ENCODE peak calls at places on chromosomes 16 and 17, in five cellular contexts. W is epithelial cell of esophagus, Z is H9, S is HCT116, C is GM20000. K is an unnamed sample.

GRCh38 chr17:79420318-79421243 is 190.3 kb downstream of the RBFOX3 start:
- DNase-seq in S (peak; percentile 26), Z (no peak), C (peak; percentile 41), W (no peak), K (peak; percentile 80)

GRCh38 chr17:35373984-35374765 is 754 bp upstream of the SLFN11 start:
- DNase-seq in C (peak; percentile 25), S (no peak), Z (peak; percentile 58), W (peak; percentile 12), K (peak; percentile 80)

GRCh38 chr16:28063611-28064061 is at the start of gene GSG1L:
- DNase-seq in S (no peak), C (peak; percentile 61), Z (no peak), W (no peak), K (no peak)

GRCh38 chr16:14362774-14363371 is 267.2 kb downstream of the PARN start:
- DNase-seq in W (peak; percentile 36), C (no peak), S (no peak), Z (no peak), K (no peak)

GRCh38 chr17:2398655-2399571 is 1.9 kb downstream of the MNT start:
- DNase-seq in Z (peak; percentile 89), S (no peak), C (peak; percentile 58), W (peak; percentile 77), K (peak; percentile 78)

GRCh38 chr17:49555495-49556018 is 20.1 kb upstream of the NXPH3 start:
- DNase-seq in C (peak; percentile 5), W (no peak), S (no peak), Z (peak; percentile 25), K (no peak)

GRCh38 chr17:83194189-83194565 is 114.8 kb downstream of the METRNL start:
- DNase-seq in W (no peak), Z (no peak), S (no peak), C (no peak), K (no peak)

GRCh38 chr17:77829871-77830799 is 128.4 kb upstream of the TNRC6C start:
- DNase-seq in W (no peak), C (no peak), Z (no peak), S (no peak), K (no peak)

GRCh38 chr17:58120195-58120822 is 27.9 kb upstream of the OR4D1 start:
- DNase-seq in W (peak; percentile 81), S (peak; percentile 33), Z (peak; percentile 78), C (peak; percentile 39), K (peak; percentile 66)

GRCh38 chr17:51050291-51051033 is 70.2 kb downstream of the SPAG9 start:
- DNase-seq in S (no peak), W (peak; percentile 91), C (peak; percentile 58), Z (no peak), K (no peak)

GRCh38 chr17:10025976-10026785 is 121.1 kb upstream of the RCVRN start:
- DNase-seq in Z (peak; percentile 56), C (no peak), S (no peak), W (no peak), K (no peak)

GRCh38 chr17:4900231-4901107 is 1.1 kb downstream of the C17orf107 start:
- DNase-seq in Z (peak; percentile 94), W (no peak), C (peak; percentile 59), S (no peak), K (peak; percentile 68)

GRCh38 chr17:41683441-41684007 is 5.2 kb upstream of the EIF1 start:
- DNase-seq in W (no peak), C (no peak), S (no peak), Z (no peak), K (no peak)

GRCh38 chr16:11639925-11640899 is 28.0 kb upstream of the SNN start:
- DNase-seq in S (peak; percentile 63), Z (peak; percentile 70), C (no peak), W (peak; percentile 97), K (no peak)

GRCh38 chr16:369275-369865 is 968 bp downstream of the MRPL28 start:
- DNase-seq in S (no peak), Z (no peak), W (no peak), C (no peak), K (no peak)

GRCh38 chr17:37373530-37374159 is 2.1 kb upstream of the C17orf78 start:
- DNase-seq in W (peak; percentile 89), C (peak; percentile 81), Z (peak; percentile 89), S (peak; percentile 76), K (peak; percentile 86)

GRCh38 chr17:57750109-57750845 is 5.2 kb upstream of the CCDC182 start:
- DNase-seq in W (no peak), Z (no peak), C (no peak), S (no peak), K (no peak)

GRCh38 chr16:88775825-88776224 is 9.2 kb downstream of the PIEZO1 start:
- DNase-seq in Z (no peak), S (no peak), W (no peak), C (no peak), K (no peak)

DNA sequence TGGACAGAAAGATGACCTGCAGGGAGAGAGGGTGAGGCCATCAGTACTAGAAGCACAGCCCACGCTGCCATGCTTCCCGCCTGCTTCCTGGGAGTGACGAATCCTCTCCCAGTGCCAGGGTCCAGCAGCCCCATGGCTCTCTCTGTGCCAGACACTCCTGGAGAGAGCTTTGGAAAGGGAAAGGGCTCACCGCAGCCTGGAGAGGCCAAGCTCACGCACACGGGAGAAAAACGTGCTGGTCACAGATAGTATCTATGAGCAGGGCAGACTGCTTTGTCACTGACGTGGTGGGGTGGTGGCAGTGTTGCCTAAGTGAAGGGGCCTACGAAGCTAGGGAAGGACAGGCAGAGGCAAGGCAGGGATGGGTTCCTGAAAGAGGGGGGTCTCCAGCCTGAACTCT is 5.4 kb downstream of the WBP2 start:
- DNase-seq in S (no peak), Z (no peak), C (no peak), W (no peak), K (no peak)
- TF ChIP-seq CTCF in S (no peak), Z (no peak), C (no peak), W (no peak), K (no peak)

DNA sequence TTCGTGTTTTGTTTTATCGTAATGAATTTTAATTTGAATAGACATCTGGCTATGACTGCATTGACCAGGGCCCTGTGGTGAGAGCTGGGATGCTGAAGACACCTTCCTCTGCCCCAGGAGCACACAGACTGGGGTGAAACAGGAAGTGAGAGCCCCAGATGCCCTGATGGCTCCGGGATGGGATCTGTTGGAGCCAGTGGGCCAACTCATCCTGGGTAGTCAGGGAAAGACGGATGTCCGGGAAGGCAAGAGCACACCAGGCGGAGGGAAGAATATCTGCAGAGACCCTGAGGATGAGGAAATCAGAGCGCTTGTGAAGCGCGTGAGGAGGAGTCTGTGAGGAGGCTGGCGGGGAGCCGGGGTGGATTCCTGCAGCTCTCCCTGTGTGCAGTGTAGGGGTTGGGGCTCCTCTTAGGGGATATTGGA is 71.5 kb upstream of the LGALS9 start:
- DNase-seq in Z (no peak), W (no peak), C (no peak), S (no peak), K (no peak)
- TF ChIP-seq CTCF in Z (no peak), W (no peak), C (no peak), S (no peak), K (no peak)

DNA sequence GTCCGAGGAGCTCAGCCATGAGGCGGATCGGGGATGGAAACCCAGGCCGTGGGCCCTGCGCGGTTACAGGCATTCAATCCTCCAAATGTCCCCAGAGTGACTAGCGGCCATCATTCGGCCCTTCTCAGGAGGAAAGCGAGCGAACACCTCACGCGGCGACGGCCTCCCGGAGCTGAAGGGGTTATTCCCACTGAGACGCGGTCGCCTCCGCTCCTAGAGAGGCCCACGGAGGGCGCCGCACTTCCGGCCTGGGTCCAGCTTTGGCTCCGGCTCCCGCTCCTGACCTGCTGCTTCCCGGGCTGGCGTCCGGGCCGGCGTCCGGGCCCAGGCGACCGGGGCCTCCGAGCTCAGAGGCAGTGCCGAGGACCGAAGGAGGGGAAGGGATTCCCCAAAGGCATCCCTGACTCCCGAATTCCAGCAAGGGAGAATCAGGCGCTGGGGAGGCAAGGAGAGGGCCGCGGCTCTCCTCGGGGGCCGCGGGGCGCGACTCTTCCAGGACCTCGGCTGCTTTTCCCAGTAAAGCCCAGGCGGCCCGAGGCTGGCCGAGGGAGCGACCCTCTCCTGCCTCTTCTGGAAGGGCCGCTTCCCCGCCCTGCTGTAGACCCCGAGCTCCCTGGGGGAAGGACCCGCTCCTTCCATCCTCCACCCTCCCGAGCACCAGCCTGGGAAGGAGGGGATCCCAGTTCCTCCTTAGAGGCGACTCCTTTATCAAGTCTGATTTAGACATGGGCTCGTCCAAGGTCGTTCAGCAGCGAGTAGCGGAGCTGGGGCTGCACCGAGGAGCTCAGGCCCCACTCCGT is 18.6 kb upstream of the ZNF629 start:
- DNase-seq in S (peak; percentile 56), Z (peak; percentile 77), W (peak; percentile 71), C (peak; percentile 39), K (peak; percentile 53)
- TF ChIP-seq CTCF in S (no peak), Z (no peak), W (no peak), C (no peak), K (no peak)

GRCh38 chr17:46044286-46044928 is 45.4 kb downstream of the STH start:
- DNase-seq in S (peak; percentile 75), W (peak; percentile 88), C (no peak), Z (peak; percentile 76), K (peak; percentile 75)

GRCh38 chr17:46045639-46046038 is 46.6 kb downstream of the STH start:
- DNase-seq in C (no peak), Z (no peak), W (peak; percentile 50), S (no peak), K (peak; percentile 18)

GRCh38 chr17:46044989-46045388 is 45.9 kb downstream of the STH start:
- DNase-seq in C (no peak), Z (no peak), W (no peak), S (no peak), K (no peak)

GRCh38 chr17:46047398-46047797 is 48.3 kb downstream of the STH start:
- DNase-seq in W (no peak), S (no peak), C (no peak), Z (no peak), K (no peak)

DNA sequence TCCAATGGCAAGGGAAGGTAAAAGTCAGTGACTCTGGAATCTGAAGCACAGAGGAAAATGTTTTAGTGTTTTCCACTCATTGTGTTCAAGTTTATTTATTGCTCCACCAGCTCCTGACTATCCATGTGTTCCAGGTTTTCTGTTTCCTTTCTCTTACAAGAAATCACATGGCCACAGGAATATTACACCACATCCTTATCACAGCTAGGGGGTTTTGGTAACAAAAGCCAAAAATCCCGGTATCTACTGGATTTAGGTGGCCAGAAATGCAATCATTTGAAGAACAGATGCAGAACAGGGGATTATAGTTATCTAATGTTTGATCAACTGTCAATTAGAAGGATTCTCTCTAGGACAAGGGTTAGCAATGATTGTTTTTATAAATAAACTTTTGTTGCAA is 47.9 kb downstream of the STH start:
- DNase-seq in W (no peak), Z (no peak), S (no peak), C (no peak), K (no peak)
- TF ChIP-seq CTCF in W (no peak), Z (peak; percentile 21), S (no peak), C (no peak), K (no peak)

DNA sequence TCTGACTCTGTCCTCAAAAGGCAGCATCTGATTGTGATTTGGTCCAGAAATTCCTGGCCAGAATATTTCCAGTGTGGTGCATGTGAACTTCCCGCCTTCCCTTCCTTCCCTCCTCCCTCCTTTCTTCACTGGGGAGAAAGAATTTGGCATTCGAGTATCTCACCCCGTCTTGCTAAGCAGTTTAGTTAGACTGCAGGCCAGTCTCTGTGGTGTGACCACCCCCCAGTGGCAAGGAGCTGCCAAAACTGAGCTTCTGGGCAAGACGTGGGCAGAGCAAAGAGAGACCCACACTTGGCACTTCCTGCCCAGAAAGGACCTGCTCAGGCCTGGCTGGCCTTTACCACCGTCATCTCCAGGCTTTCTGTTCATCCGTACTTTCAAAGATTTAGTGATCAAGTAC is 36.4 kb downstream of the SNX20 start:
- DNase-seq in S (peak; percentile 19), C (peak; percentile 58), W (peak; percentile 50), Z (peak; percentile 54), K (peak; percentile 74)
- TF ChIP-seq CTCF in S (peak; percentile 53), C (peak; percentile 25), W (peak; percentile 56), Z (peak; percentile 58), K (peak; percentile 37)

K was measured in activated CD8-positive, alpha-beta T cell treated with anti-CD3 and anti-CD28 coated beads for 36 hours.